ENCODE peak calls at places on chromosomes 11 and 22, in four cellular contexts. I is GM18507; D is left lung; E is activated naive CD4-positive, alpha-beta T cell. Y is an unnamed sample.

GRCh38 chr11:67320691-67321090 is 17.4 kb downstream of the SSH3 start:
- DNase-seq in I (no peak), D (no peak), E (no peak), Y (peak; percentile 48)

GRCh38 chr11:88680806-88681205 is 343.3 kb upstream of the CTSC start:
- DNase-seq in I (no peak), D (no peak), E (no peak), Y (no peak)

GRCh38 chr11:2374456-2375201 is 2.5 kb upstream of the CD81 start:
- DNase-seq in I (no peak), D (no peak), E (no peak), Y (no peak)

GRCh38 chr11:7974668-7975067 is 9.4 kb upstream of the NLRP10 start:
- DNase-seq in I (no peak), D (no peak), E (no peak), Y (no peak)

GRCh38 chr22:23774922-23775436 is 2.3 kb downstream of the MMP11 start:
- DNase-seq in I (no peak), D (no peak), E (no peak), Y (no peak)

GRCh38 chr11:61151545-61152252 is 9.5 kb downstream of the VPS37C start:
- DNase-seq in I (no peak), D (no peak), E (no peak), Y (no peak)

GRCh38 chr11:36034572-36035331 is 90.9 kb downstream of the LDLRAD3 start:
- DNase-seq in I (no peak), D (no peak), E (no peak), Y (no peak)

GRCh38 chr11:35935390-35935789 is 8.5 kb upstream of the LDLRAD3 start:
- DNase-seq in I (no peak), D (no peak), E (no peak), Y (no peak)

GRCh38 chr22:46377566-46378498 is 42.3 kb downstream of the TRMU start:
- DNase-seq in I (no peak), D (peak; percentile 85), E (no peak), Y (no peak)

GRCh38 chr22:42990131-42990838 is 24.7 kb downstream of the PACSIN2 start:
- DNase-seq in I (no peak), D (no peak), E (no peak), Y (peak; percentile 68)

GRCh38 chr11:12765428-12765827 is 91.2 kb downstream of the TEAD1 start:
- DNase-seq in I (no peak), D (no peak), E (no peak), Y (no peak)

GRCh38 chr22:27876684-27877083 is 42.4 kb downstream of the PITPNB start:
- DNase-seq in I (no peak), D (no peak), E (no peak), Y (no peak)

GRCh38 chr11:46801694-46802093 is 44.4 kb downstream of the CKAP5 start:
- DNase-seq in I (no peak), D (no peak), E (no peak), Y (no peak)

Y was measured in suprapubic skin.